ENCODE peak calls at places on chromosomes 1 and 21, in eight cellular contexts. One of them, this sample, is unnamed.

GRCh38 chr1:24283326-24284155 is 35.6 kb upstream of the GRHL3 start:
- DNase-seq in neural progenitor cell: no peak
- DNase-seq in PC-3: peak; percentile 98
- DNase-seq in hepatocyte: peak; percentile 34
- DNase-seq in HCT116: peak; percentile 56
- DNase-seq in MM.1S: no peak
- DNase-seq in GM23248: peak; percentile 82
- DNase-seq in OCI-LY7: no peak
- DNase-seq in this sample: no peak

GRCh38 chr21:42632771-42633690 is 20.4 kb upstream of the PDE9A start:
- DNase-seq in neural progenitor cell: no peak
- DNase-seq in PC-3: no peak
- DNase-seq in hepatocyte: no peak
- DNase-seq in HCT116: no peak
- DNase-seq in MM.1S: no peak
- DNase-seq in GM23248: no peak
- DNase-seq in OCI-LY7: no peak
- DNase-seq in this sample: no peak

GRCh38 chr1:173411835-173412742 is 65.0 kb upstream of the PRDX6 start:
- DNase-seq in neural progenitor cell: no peak
- DNase-seq in PC-3: peak; percentile 88
- DNase-seq in hepatocyte: no peak
- DNase-seq in HCT116: no peak
- DNase-seq in MM.1S: no peak
- DNase-seq in GM23248: peak; percentile 93
- DNase-seq in OCI-LY7: peak; percentile 41
- DNase-seq in this sample: no peak

GRCh38 chr1:67759692-67760029 is 73.6 kb downstream of the GNG12 start:
- DNase-seq in neural progenitor cell: no peak
- DNase-seq in PC-3: peak; percentile 16
- DNase-seq in hepatocyte: no peak
- DNase-seq in HCT116: no peak
- DNase-seq in MM.1S: no peak
- DNase-seq in GM23248: peak; percentile 76
- DNase-seq in OCI-LY7: no peak
- DNase-seq in this sample: no peak

GRCh38 chr21:29914326-29914725 is 25.5 kb downstream of the GRIK1 start:
- DNase-seq in neural progenitor cell: no peak
- DNase-seq in PC-3: no peak
- DNase-seq in hepatocyte: no peak
- DNase-seq in HCT116: no peak
- DNase-seq in MM.1S: no peak
- DNase-seq in GM23248: no peak
- DNase-seq in OCI-LY7: no peak
- DNase-seq in this sample: no peak

GRCh38 chr1:65431111-65431705 is 10.7 kb downstream of the LEPR start:
- DNase-seq in neural progenitor cell: peak; percentile 44
- DNase-seq in PC-3: peak; percentile 58
- DNase-seq in hepatocyte: peak; percentile 60
- DNase-seq in HCT116: no peak
- DNase-seq in MM.1S: peak; percentile 42
- DNase-seq in GM23248: peak; percentile 70
- DNase-seq in OCI-LY7: peak; percentile 46
- DNase-seq in this sample: peak; percentile 75

GRCh38 chr1:91804546-91805023 is 81.4 kb downstream of the TGFBR3 start:
- DNase-seq in neural progenitor cell: no peak
- DNase-seq in PC-3: peak; percentile 92
- DNase-seq in hepatocyte: no peak
- DNase-seq in HCT116: peak; percentile 84
- DNase-seq in MM.1S: no peak
- DNase-seq in GM23248: no peak
- DNase-seq in OCI-LY7: no peak
- DNase-seq in this sample: no peak

GRCh38 chr1:62209931-62210595 is 15.4 kb downstream of the L1TD1 start:
- DNase-seq in neural progenitor cell: no peak
- DNase-seq in PC-3: peak; percentile 75
- DNase-seq in hepatocyte: no peak
- DNase-seq in HCT116: no peak
- DNase-seq in MM.1S: no peak
- DNase-seq in GM23248: peak; percentile 58
- DNase-seq in OCI-LY7: no peak
- DNase-seq in this sample: no peak

GRCh38 chr1:17696417-17697301 is 58.5 kb upstream of the ACTL8 start:
- DNase-seq in neural progenitor cell: peak; percentile 73
- DNase-seq in PC-3: peak; percentile 60
- DNase-seq in hepatocyte: peak; percentile 62
- DNase-seq in HCT116: peak; percentile 7
- DNase-seq in MM.1S: no peak
- DNase-seq in GM23248: peak; percentile 67
- DNase-seq in OCI-LY7: no peak
- DNase-seq in this sample: peak; percentile 88

GRCh38 chr1:35377553-35377952 is 109.0 kb downstream of the ZMYM4 start:
- DNase-seq in neural progenitor cell: no peak
- DNase-seq in PC-3: peak; percentile 43
- DNase-seq in hepatocyte: no peak
- DNase-seq in HCT116: no peak
- DNase-seq in MM.1S: no peak
- DNase-seq in GM23248: peak; percentile 69
- DNase-seq in OCI-LY7: no peak
- DNase-seq in this sample: no peak

GRCh38 chr21:34519013-34519412 is 7.0 kb upstream of the KCNE1 start:
- DNase-seq in neural progenitor cell: no peak
- DNase-seq in PC-3: no peak
- DNase-seq in hepatocyte: no peak
- DNase-seq in HCT116: no peak
- DNase-seq in MM.1S: no peak
- DNase-seq in GM23248: no peak
- DNase-seq in OCI-LY7: no peak
- DNase-seq in this sample: no peak

GRCh38 chr1:100767176-100767876 is 47.8 kb downstream of the VCAM1 start:
- DNase-seq in neural progenitor cell: no peak
- DNase-seq in PC-3: peak; percentile 52
- DNase-seq in hepatocyte: no peak
- DNase-seq in HCT116: no peak
- DNase-seq in MM.1S: no peak
- DNase-seq in GM23248: peak; percentile 15
- DNase-seq in OCI-LY7: no peak
- DNase-seq in this sample: no peak

GRCh38 chr1:100387644-100388350 is 35.5 kb downstream of the CDC14A start:
- DNase-seq in neural progenitor cell: no peak
- DNase-seq in PC-3: no peak
- DNase-seq in hepatocyte: no peak
- DNase-seq in HCT116: no peak
- DNase-seq in MM.1S: no peak
- DNase-seq in GM23248: no peak
- DNase-seq in OCI-LY7: no peak
- DNase-seq in this sample: no peak

GRCh38 chr1:234495231-234495990 is 16.4 kb upstream of the TARBP1 start:
- DNase-seq in neural progenitor cell: peak; percentile 27
- DNase-seq in PC-3: peak; percentile 78
- DNase-seq in hepatocyte: peak; percentile 48
- DNase-seq in HCT116: no peak
- DNase-seq in MM.1S: peak; percentile 79
- DNase-seq in GM23248: peak; percentile 91
- DNase-seq in OCI-LY7: peak; percentile 51
- DNase-seq in this sample: no peak

GRCh38 chr21:45354970-45355369 is 50.0 kb upstream of the COL18A1 start:
- DNase-seq in neural progenitor cell: no peak
- DNase-seq in PC-3: peak; percentile 20
- DNase-seq in hepatocyte: no peak
- DNase-seq in HCT116: no peak
- DNase-seq in MM.1S: no peak
- DNase-seq in GM23248: no peak
- DNase-seq in OCI-LY7: no peak
- DNase-seq in this sample: no peak

GRCh38 chr1:54052470-54052933 is 502 bp downstream of the TMEM59 start:
- DNase-seq in neural progenitor cell: peak; percentile 66
- DNase-seq in PC-3: no peak
- DNase-seq in hepatocyte: peak; percentile 68
- DNase-seq in HCT116: no peak
- DNase-seq in MM.1S: peak; percentile 31
- DNase-seq in GM23248: peak; percentile 65
- DNase-seq in OCI-LY7: peak; percentile 34
- DNase-seq in this sample: peak; percentile 72

GRCh38 chr21:46515109-46515508 is 56.4 kb downstream of the DIP2A start:
- DNase-seq in neural progenitor cell: no peak
- DNase-seq in PC-3: no peak
- DNase-seq in hepatocyte: no peak
- DNase-seq in HCT116: no peak
- DNase-seq in MM.1S: no peak
- DNase-seq in GM23248: peak; percentile 54
- DNase-seq in OCI-LY7: peak; percentile 18
- DNase-seq in this sample: no peak

GRCh38 chr1:207787776-207788175 is 35.9 kb downstream of the CD46 start:
- DNase-seq in neural progenitor cell: no peak
- DNase-seq in PC-3: peak; percentile 68
- DNase-seq in hepatocyte: no peak
- DNase-seq in HCT116: no peak
- DNase-seq in MM.1S: no peak
- DNase-seq in GM23248: peak; percentile 41
- DNase-seq in OCI-LY7: no peak
- DNase-seq in this sample: no peak

GRCh38 chr1:18182518-18183160 is 75.0 kb downstream of the IGSF21 start:
- DNase-seq in neural progenitor cell: no peak
- DNase-seq in PC-3: no peak
- DNase-seq in hepatocyte: peak; percentile 22
- DNase-seq in HCT116: no peak
- DNase-seq in MM.1S: no peak
- DNase-seq in GM23248: peak; percentile 64
- DNase-seq in OCI-LY7: no peak
- DNase-seq in this sample: no peak

GRCh38 chr1:29166291-29166878 is 15.3 kb downstream of the SRSF4 start:
- DNase-seq in neural progenitor cell: no peak
- DNase-seq in PC-3: no peak
- DNase-seq in hepatocyte: peak; percentile 63
- DNase-seq in HCT116: no peak
- DNase-seq in MM.1S: no peak
- DNase-seq in GM23248: peak; percentile 18
- DNase-seq in OCI-LY7: no peak
- DNase-seq in this sample: no peak

GRCh38 chr1:59689741-59690140 is 125.0 kb upstream of the HOOK1 start:
- DNase-seq in neural progenitor cell: no peak
- DNase-seq in PC-3: no peak
- DNase-seq in hepatocyte: no peak
- DNase-seq in HCT116: no peak
- DNase-seq in MM.1S: no peak
- DNase-seq in GM23248: no peak
- DNase-seq in OCI-LY7: no peak
- DNase-seq in this sample: no peak

GRCh38 chr1:41681331-41682136 is 197.1 kb upstream of the EDN2 start:
- DNase-seq in neural progenitor cell: no peak
- DNase-seq in PC-3: no peak
- DNase-seq in hepatocyte: no peak
- DNase-seq in HCT116: no peak
- DNase-seq in MM.1S: no peak
- DNase-seq in GM23248: peak; percentile 33
- DNase-seq in OCI-LY7: no peak
- DNase-seq in this sample: no peak

GRCh38 chr21:43332872-43333300 is 94.0 kb downstream of the SIK1 start:
- DNase-seq in neural progenitor cell: peak; percentile 31
- DNase-seq in PC-3: no peak
- DNase-seq in hepatocyte: no peak
- DNase-seq in HCT116: no peak
- DNase-seq in MM.1S: no peak
- DNase-seq in GM23248: no peak
- DNase-seq in OCI-LY7: no peak
- DNase-seq in this sample: no peak

DNA sequence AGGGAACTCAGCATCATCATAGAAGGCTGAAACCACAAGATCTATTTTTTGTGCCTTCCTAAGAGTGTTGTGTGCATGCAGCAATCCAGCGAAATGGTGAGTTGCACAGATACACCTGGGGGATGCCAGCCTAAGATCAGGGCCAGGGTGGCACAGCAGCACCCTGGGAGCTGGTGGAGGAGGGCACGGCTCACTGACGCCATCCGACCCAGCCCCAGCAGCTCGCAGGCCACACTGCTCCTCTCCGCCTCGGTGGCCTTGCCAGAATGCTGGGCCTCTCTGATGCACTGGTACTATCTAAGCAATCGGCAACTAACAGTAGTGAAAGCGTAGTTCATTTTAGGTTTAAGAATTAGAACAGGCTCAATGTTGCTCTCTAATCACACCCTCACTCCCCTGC is 37.8 kb downstream of the CAPZB start:
- DNase-seq in neural progenitor cell: no peak
- DNase-seq in PC-3: no peak
- DNase-seq in hepatocyte: no peak
- DNase-seq in HCT116: no peak
- DNase-seq in MM.1S: no peak
- DNase-seq in GM23248: no peak
- DNase-seq in OCI-LY7: no peak
- DNase-seq in this sample: no peak
- TF ChIP-seq EZH2phosphoT487 in neural progenitor cell: no peak
- TF ChIP-seq EZH2phosphoT487 in PC-3: no peak
- TF ChIP-seq EZH2phosphoT487 in hepatocyte: no peak
- TF ChIP-seq EZH2phosphoT487 in HCT116: no peak
- TF ChIP-seq EZH2phosphoT487 in MM.1S: no peak
- TF ChIP-seq EZH2phosphoT487 in GM23248: no peak
- TF ChIP-seq EZH2phosphoT487 in OCI-LY7: no peak
- TF ChIP-seq EZH2phosphoT487 in this sample: no peak

GRCh38 chr1:1599030-1599916 is 662 bp downstream of the FNDC10 start:
- DNase-seq in neural progenitor cell: peak; percentile 78
- DNase-seq in PC-3: peak; percentile 36
- DNase-seq in hepatocyte: peak; percentile 56
- DNase-seq in HCT116: no peak
- DNase-seq in MM.1S: no peak
- DNase-seq in GM23248: peak; percentile 68
- DNase-seq in OCI-LY7: peak; percentile 35
- DNase-seq in this sample: peak; percentile 78
- TF ChIP-seq EZH2phosphoT487 in neural progenitor cell: peak; percentile 51
- TF ChIP-seq EZH2phosphoT487 in PC-3: peak; percentile 47
- TF ChIP-seq EZH2phosphoT487 in hepatocyte: no peak
- TF ChIP-seq EZH2phosphoT487 in HCT116: no peak
- TF ChIP-seq EZH2phosphoT487 in MM.1S: no peak
- TF ChIP-seq EZH2phosphoT487 in GM23248: no peak
- TF ChIP-seq EZH2phosphoT487 in OCI-LY7: no peak
- TF ChIP-seq EZH2phosphoT487 in this sample: no peak

DNA sequence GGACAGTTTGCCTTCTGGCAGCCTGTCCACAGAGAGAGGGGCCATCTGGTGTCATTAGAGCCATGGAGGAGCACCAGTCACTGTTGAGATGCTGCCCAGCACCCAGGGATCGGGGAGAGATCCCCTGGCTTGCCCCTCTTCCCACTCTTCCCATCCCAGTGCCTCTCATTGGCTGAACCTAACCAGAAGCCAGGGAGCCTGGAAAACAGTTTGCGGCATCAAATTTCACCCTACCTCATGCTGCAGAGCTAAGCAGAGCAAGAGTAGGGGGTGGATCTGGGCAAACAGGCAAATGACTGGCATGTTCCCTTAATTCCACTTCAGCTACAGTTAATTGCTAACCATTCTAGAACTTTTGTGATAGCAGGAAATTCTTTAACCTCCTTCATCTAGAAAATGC is 19.1 kb downstream of the TRAF5 start:
- DNase-seq in neural progenitor cell: peak; percentile 66
- DNase-seq in PC-3: no peak
- DNase-seq in hepatocyte: no peak
- DNase-seq in HCT116: no peak
- DNase-seq in MM.1S: no peak
- DNase-seq in GM23248: no peak
- DNase-seq in OCI-LY7: no peak
- DNase-seq in this sample: peak; percentile 80
- TF ChIP-seq EZH2phosphoT487 in neural progenitor cell: no peak
- TF ChIP-seq EZH2phosphoT487 in PC-3: no peak
- TF ChIP-seq EZH2phosphoT487 in hepatocyte: no peak
- TF ChIP-seq EZH2phosphoT487 in HCT116: no peak
- TF ChIP-seq EZH2phosphoT487 in MM.1S: no peak
- TF ChIP-seq EZH2phosphoT487 in GM23248: no peak
- TF ChIP-seq EZH2phosphoT487 in OCI-LY7: no peak
- TF ChIP-seq EZH2phosphoT487 in this sample: no peak

GRCh38 chr21:32727728-32728454 is at the start of gene SYNJ1:
- DNase-seq in neural progenitor cell: peak; percentile 97
- DNase-seq in PC-3: peak; percentile 96
- DNase-seq in hepatocyte: peak; percentile 98
- DNase-seq in HCT116: peak; percentile 73
- DNase-seq in MM.1S: peak; percentile 98
- DNase-seq in GM23248: peak; percentile 98
- DNase-seq in OCI-LY7: peak; percentile 93
- DNase-seq in this sample: peak; percentile 95
- TF ChIP-seq EZH2phosphoT487 in neural progenitor cell: no peak
- TF ChIP-seq EZH2phosphoT487 in PC-3: no peak
- TF ChIP-seq EZH2phosphoT487 in hepatocyte: no peak
- TF ChIP-seq EZH2phosphoT487 in HCT116: no peak
- TF ChIP-seq EZH2phosphoT487 in MM.1S: no peak
- TF ChIP-seq EZH2phosphoT487 in GM23248: no peak
- TF ChIP-seq EZH2phosphoT487 in OCI-LY7: no peak
- TF ChIP-seq EZH2phosphoT487 in this sample: no peak

This sample was measured in GM23338.